ENCODE peak calls at places on chromosomes 13 and 19, in six cellular contexts. Y, F, Z, L, P and M are unnamed samples. For H3K4me1, the result is how much of the 10 kb centered on the place peaks cover.

GRCh38 chr13:69580255-69580654 is 527.4 kb upstream of the ATXN8OS start:
- DNase-seq in Z (peak), L (no peak), F (no peak), P (no peak), Y (no peak), M (no peak)

GRCh38 chr13:97822377-97822776 is 131.1 kb upstream of the IPO5 start:
- DNase-seq in Z (no peak), F (no peak), Y (no peak), P (no peak), L (no peak), M (no peak)

GRCh38 chr19:29308977-29309520 is 96.1 kb upstream of the UQCRFS1 start:
- DNase-seq in F (peak), Y (no peak), L (no peak), P (peak), Z (no peak), M (no peak)

GRCh38 chr19:33622505-33622808 is 704 bp downstream of the CHST8 start:
- DNase-seq in L (no peak), Y (peak), Z (no peak), F (no peak), P (peak), M (peak)

GRCh38 chr13:80509264-80509663 is 168.3 kb upstream of the SPRY2 start:
- DNase-seq in L (no peak), Z (no peak), Y (no peak), F (no peak), P (no peak), M (no peak)

GRCh38 chr19:14407889-14408640 is 11.1 kb downstream of the DDX39A start:
- DNase-seq in F (no peak), Z (no peak), Y (no peak), P (no peak), L (no peak), M (no peak)

GRCh38 chr19:14089662-14090508 is 666 bp downstream of the SAMD1 start:
- DNase-seq in F (peak), L (no peak), Z (peak), P (peak), Y (peak), M (peak)

GRCh38 chr19:30339624-30340525 is 32.3 kb upstream of the ZNF536 start:
- DNase-seq in F (no peak), P (no peak), Y (no peak), L (no peak), Z (no peak), M (no peak)

GRCh38 chr19:1780272-1780957 is 27.1 kb downstream of the ONECUT3 start:
- DNase-seq in L (no peak), Y (peak), F (no peak), Z (peak), P (peak), M (peak)

GRCh38 chr13:36919206-36919832 is 719 bp downstream of the SMAD9 start:
- DNase-seq in F (peak), Z (peak), Y (peak), P (peak), L (no peak), M (no peak)

GRCh38 chr19:29326849-29327840 is 114.2 kb upstream of the UQCRFS1 start:
- DNase-seq in Y (no peak), L (no peak), F (no peak), Z (no peak), P (peak), M (no peak)

GRCh38 chr19:23665651-23666410 is 21.2 kb downstream of the ZNF675 start:
- DNase-seq in Y (no peak), Z (no peak), L (no peak), P (peak), F (no peak), M (no peak)

GRCh38 chr13:95155093-95155492 is 146.2 kb downstream of the ABCC4 start:
- DNase-seq in Z (peak), F (no peak), P (no peak), L (no peak), Y (no peak), M (no peak)

GRCh38 chr13:20412761-20413355 is 112.8 kb downstream of the CRYL1 start:
- DNase-seq in P (peak), F (no peak), Z (peak), Y (peak), L (no peak), M (no peak)

GRCh38 chr19:5492813-5493409 is 37.7 kb downstream of the ZNRF4 start:
- DNase-seq in F (no peak), P (no peak), L (no peak), Z (no peak), Y (peak), M (no peak)

GRCh38 chr13:79541426-79542049 is 60.6 kb downstream of the NDFIP2 start:
- DNase-seq in P (peak), L (peak), F (no peak), Z (peak), Y (peak), M (peak)

GRCh38 chr19:2538096-2538757 is 62.3 kb downstream of the GADD45B start:
- DNase-seq in Z (no peak), F (no peak), Y (no peak), P (no peak), L (no peak), M (no peak)

GRCh38 chr19:39828015-39828633 is 5.8 kb downstream of the DYRK1B start:
- DNase-seq in F (no peak), Y (no peak), L (no peak), Z (no peak), P (no peak), M (no peak)

DNA sequence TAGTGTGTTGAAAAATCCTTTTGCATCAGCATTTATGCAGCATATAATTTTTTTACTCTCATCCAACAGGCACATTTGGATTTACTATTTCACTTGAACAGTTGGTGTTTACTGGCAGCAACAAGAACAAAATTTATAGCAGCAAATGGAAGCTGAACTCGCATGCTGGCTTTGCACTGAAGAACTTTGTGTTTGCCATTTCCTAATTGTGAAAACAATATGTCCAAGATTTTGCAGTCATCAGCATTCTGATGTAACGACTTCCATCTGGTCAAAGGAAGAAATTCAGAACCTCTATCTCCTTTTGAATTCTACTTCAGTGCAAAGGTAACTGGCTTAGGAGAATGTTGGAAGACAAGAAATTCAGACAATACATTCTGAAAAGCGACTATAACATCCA is 131.0 kb downstream of the DLEU7 start:
- DNase-seq in F (no peak), Y (no peak), P (no peak), Z (no peak), L (no peak), M (no peak)
- H3K9ac ChIP-seq in F (no peak), Y (peak), P (no peak), Z (no peak), L (no peak), M (no peak)

GRCh38 chr13:46555722-46556121 is 2.8 kb downstream of the LRCH1 start:
- DNase-seq in F (no peak), Z (peak), P (no peak), Y (no peak), L (no peak), M (no peak)

GRCh38 chr13:46556380-46556779 is 3.4 kb downstream of the LRCH1 start:
- DNase-seq in Y (no peak), L (no peak), P (no peak), F (no peak), Z (no peak), M (no peak)

GRCh38 chr13:46553521-46553885 is 533 bp downstream of the LRCH1 start:
- DNase-seq in Y (no peak), Z (no peak), P (peak), L (no peak), F (peak), M (no peak)

GRCh38 chr13:46553886-46554855 is 1.2 kb downstream of the LRCH1 start:
- DNase-seq in Y (peak), L (no peak), Z (peak), P (peak), F (peak), M (peak)

GRCh38 chr13:46554971-46555370 is 2.0 kb downstream of the LRCH1 start:
- DNase-seq in L (no peak), F (no peak), P (no peak), Z (no peak), Y (peak), M (no peak)
- H3K4me1 ChIP-seq in L (under half), F (under half), P (under half), Z (under half), Y (under half), M (under half)

DNA sequence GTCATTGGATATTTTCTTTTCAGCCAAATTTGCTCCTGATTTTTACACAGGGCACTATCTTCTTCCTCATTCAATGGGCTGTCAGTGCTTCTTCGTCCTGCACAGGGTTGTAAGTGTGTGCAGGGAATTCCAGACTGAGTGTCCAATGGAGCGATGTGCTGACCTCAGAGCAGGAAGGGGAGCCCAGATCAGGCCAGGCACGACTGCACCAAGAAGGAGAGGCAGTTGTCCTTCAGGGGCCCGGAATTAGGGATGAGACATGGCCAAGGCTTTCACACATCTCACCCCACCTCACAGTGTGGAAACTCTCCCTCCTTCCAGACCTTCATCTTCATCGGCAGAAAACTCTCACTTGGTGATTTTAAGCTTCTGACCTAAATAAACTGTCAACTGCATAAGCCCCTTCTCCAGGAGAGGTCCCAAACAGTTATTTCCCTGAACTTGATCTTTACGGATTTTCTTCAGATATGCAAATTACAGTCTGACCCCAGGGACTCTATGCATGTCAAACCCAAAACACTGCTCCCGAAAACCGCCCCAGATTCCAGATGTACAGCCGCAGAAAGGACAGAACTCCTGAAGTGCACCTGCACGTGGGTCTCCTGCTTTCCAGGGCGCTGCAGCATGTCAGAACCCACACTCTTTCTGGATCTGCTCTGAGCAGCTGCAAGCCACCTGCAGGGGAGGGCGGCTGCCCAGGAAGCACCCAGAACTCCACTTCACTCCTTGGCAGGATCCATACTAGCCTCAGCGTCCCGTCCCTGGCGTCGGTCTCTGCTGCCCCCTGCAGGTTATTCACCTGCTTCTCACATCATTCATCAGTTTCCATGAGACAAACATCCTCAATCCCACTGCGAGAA is 625 bp upstream of the ZNF20 start:
- DNase-seq in P (peak), F (peak), Y (peak), L (peak), Z (peak), M (peak)
- H3K9ac ChIP-seq in P (peak), F (no peak), Y (peak), L (peak), Z (no peak), M (peak)

GRCh38 chr13:110554227-110554836 is 7.2 kb downstream of the RAB20 start:
- DNase-seq in L (no peak), Z (no peak), F (no peak), Y (no peak), P (no peak), M (no peak)
- H3K4me1 ChIP-seq in L (under half), Z (under half), F (under half), Y (under half), P (under half), M (under half)

GRCh38 chr13:96552523-96552922 is 441.8 kb downstream of the OXGR1 start:
- DNase-seq in L (no peak), F (no peak), Y (no peak), Z (no peak), P (no peak), M (no peak)

DNA sequence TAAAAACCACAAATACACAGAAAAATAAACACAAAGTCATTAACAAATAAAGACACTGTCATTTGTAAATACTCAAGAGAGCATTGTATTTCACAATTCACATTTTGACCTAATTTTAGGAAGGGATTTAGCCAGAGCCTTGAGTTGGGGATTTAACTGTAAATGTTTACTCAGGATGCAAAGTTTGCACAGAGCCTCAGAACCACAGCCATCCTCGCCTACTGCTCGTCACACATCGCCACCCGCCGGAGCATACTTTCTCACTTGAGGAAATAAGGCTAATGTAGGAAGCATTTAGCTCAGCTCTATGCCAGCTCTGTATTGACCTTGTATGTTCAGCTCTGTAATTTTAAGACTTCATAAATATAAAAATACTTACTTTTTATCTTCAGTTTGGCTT is 442.7 kb downstream of the OXGR1 start:
- DNase-seq in P (peak), F (no peak), Y (peak), L (no peak), Z (peak), M (no peak)
- H3K9ac ChIP-seq in P (no peak), F (no peak), Y (no peak), L (no peak), Z (no peak), M (no peak)

DNA sequence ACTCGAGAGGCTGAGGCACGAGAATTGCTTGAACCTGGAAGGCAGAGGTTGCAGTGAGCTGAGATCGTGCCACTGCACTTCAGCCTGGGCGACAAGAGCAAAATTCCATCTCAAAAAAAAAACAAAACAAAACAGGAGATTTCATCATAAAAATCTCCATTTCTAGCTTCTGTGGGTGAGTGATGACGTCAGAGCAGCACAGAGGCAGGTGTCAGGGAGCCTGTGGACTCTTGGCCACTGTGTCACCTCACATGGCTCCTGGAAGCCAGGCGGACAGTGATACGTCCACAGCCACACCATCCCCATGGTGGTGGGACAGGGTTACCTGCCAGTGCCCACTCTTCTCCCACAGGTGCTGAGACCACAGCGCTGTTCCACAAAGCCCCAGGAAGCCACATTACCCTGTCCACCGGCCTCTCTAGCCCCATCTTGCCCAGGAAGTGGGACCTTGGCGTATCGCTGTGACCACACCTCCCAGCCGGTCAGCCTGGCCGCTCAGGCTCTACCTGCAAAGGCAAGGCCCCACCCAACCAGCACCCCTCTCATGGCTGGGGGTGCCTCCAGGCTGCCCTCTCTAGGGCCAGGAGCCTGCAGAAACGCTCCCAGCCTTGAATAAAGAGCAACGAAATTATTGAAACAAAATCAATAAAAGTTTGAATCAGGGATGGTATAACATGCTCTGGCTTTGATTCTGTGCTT is 2.5 kb upstream of the FXYD3 start:
- DNase-seq in P (no peak), Z (no peak), L (no peak), F (no peak), Y (no peak), M (no peak)
- H3K4me1 ChIP-seq in P (under half), Z (under half), L (under half), F (under half), Y (under half), M (under half)

GRCh38 chr19:3821857-3822364 is 35.7 kb upstream of the MATK start:
- DNase-seq in L (no peak), F (peak), P (peak), Z (peak), Y (peak), M (peak)
- H3K9ac ChIP-seq in L (no peak), F (no peak), P (no peak), Z (no peak), Y (no peak), M (no peak)